ENCODE peak calls at places on chromosomes 2 and 18, in eight cellular contexts. V is NB4; P is A673; U is heart left ventricle; W is activated CD8-positive, alpha-beta T cell treated with anti-CD3 and anti-CD28 coated beads for 36 hours; M is omental fat pad; F is tibial nerve; J is GM10248. Q is an unnamed sample.

GRCh38 chr2:128523490-128523889 is 204.8 kb upstream of the HS6ST1 start:
- DNase-seq in V (no peak), P (no peak), U (no peak), W (no peak), M (no peak), F (no peak), J (no peak), Q (no peak)

GRCh38 chr18:27717250-27717649 is 459.7 kb downstream of the CDH2 start:
- DNase-seq in V (no peak), P (no peak), U (no peak), W (no peak), M (no peak), F (no peak), J (no peak), Q (no peak)

GRCh38 chr2:104790100-104790811 is 63.7 kb upstream of the POU3F3 start:
- DNase-seq in V (no peak), P (no peak), U (no peak), W (no peak), M (no peak), F (no peak), J (no peak), Q (no peak)

GRCh38 chr2:15038373-15039364 is 406.2 kb downstream of the LRATD1 start:
- DNase-seq in V (no peak), P (peak), U (no peak), W (peak), M (no peak), F (no peak), J (no peak), Q (no peak)

GRCh38 chr2:9832586-9832985 is 10.7 kb upstream of the TAF1B start:
- DNase-seq in V (no peak), P (no peak), U (no peak), W (no peak), M (no peak), F (no peak), J (no peak), Q (no peak)

GRCh38 chr2:224381913-224382647 is 19.8 kb downstream of the FAM124B start:
- DNase-seq in V (no peak), P (no peak), U (no peak), W (no peak), M (no peak), F (no peak), J (no peak), Q (no peak)

GRCh38 chr18:57427429-57428181 is 7.6 kb upstream of the ONECUT2 start:
- DNase-seq in V (no peak), P (no peak), U (no peak), W (peak), M (no peak), F (no peak), J (peak), Q (no peak)

GRCh38 chr2:71703981-71704545 is 250.7 kb downstream of the DYSF start:
- DNase-seq in V (no peak), P (no peak), U (peak), W (no peak), M (no peak), F (no peak), J (no peak), Q (peak)

GRCh38 chr2:60867007-60867406 is 14.4 kb upstream of the REL start:
- DNase-seq in V (no peak), P (no peak), U (no peak), W (no peak), M (no peak), F (no peak), J (no peak), Q (no peak)

GRCh38 chr2:236882931-236883330 is 202.8 kb upstream of the COPS8 start:
- DNase-seq in V (no peak), P (no peak), U (no peak), W (no peak), M (no peak), F (no peak), J (no peak), Q (no peak)

GRCh38 chr2:212712991-212713390 is 174.4 kb upstream of the ERBB4 start:
- DNase-seq in V (no peak), P (no peak), U (no peak), W (no peak), M (no peak), F (no peak), J (no peak), Q (no peak)

GRCh38 chr2:230913812-230914211 is 11.2 kb downstream of the GPR55 start:
- DNase-seq in V (peak), P (no peak), U (no peak), W (peak), M (no peak), F (no peak), J (no peak), Q (no peak)

GRCh38 chr2:85539361-85540130 is 578 bp downstream of the MAT2A start:
- DNase-seq in V (peak), P (peak), U (peak), W (peak), M (peak), F (peak), J (peak), Q (no peak)

GRCh38 chr18:11150271-11150615 is 874 bp upstream of the PIEZO2 start:
- DNase-seq in V (no peak), P (peak), U (no peak), W (no peak), M (no peak), F (no peak), J (no peak), Q (no peak)

GRCh38 chr2:160053946-160054345 is 8.5 kb downstream of the PLA2R1 start:
- DNase-seq in V (no peak), P (no peak), U (no peak), W (no peak), M (no peak), F (no peak), J (no peak), Q (no peak)

GRCh38 chr18:62790836-62791772 is 75.8 kb downstream of the PHLPP1 start:
- DNase-seq in V (no peak), P (no peak), U (no peak), W (no peak), M (no peak), F (no peak), J (no peak), Q (no peak)

GRCh38 chr2:23449831-23450331 is 64.9 kb downstream of the KLHL29 start:
- DNase-seq in V (no peak), P (no peak), U (no peak), W (no peak), M (no peak), F (no peak), J (no peak), Q (no peak)

GRCh38 chr2:28544069-28544346 is 48.1 kb downstream of the PLB1 start:
- DNase-seq in V (no peak), P (no peak), U (no peak), W (no peak), M (no peak), F (no peak), J (no peak), Q (no peak)

GRCh38 chr2:181129654-181130053 is 149.2 kb downstream of the UBE2E3 start:
- DNase-seq in V (no peak), P (no peak), U (no peak), W (no peak), M (no peak), F (no peak), J (no peak), Q (no peak)

GRCh38 chr18:8045890-8046289 is 478.8 kb downstream of the PTPRM start:
- DNase-seq in V (no peak), P (no peak), U (no peak), W (peak), M (no peak), F (no peak), J (no peak), Q (no peak)

GRCh38 chr2:38716185-38716584 is 35.0 kb downstream of the SRSF7 start:
- DNase-seq in V (peak), P (no peak), U (no peak), W (no peak), M (no peak), F (no peak), J (no peak), Q (no peak)

GRCh38 chr18:28208712-28209265 is 31.9 kb upstream of the CDH2 start:
- DNase-seq in V (no peak), P (no peak), U (no peak), W (peak), M (no peak), F (no peak), J (no peak), Q (no peak)

GRCh38 chr2:134375935-134376334 is 122.1 kb downstream of the MGAT5 start:
- DNase-seq in V (no peak), P (peak), U (no peak), W (no peak), M (no peak), F (peak), J (no peak), Q (no peak)

GRCh38 chr2:8319219-8319618 is 362.6 kb upstream of the ID2 start:
- DNase-seq in V (no peak), P (no peak), U (no peak), W (no peak), M (no peak), F (no peak), J (no peak), Q (no peak)

GRCh38 chr2:141528990-141529389 is 601.8 kb downstream of the LRP1B start:
- DNase-seq in V (no peak), P (no peak), U (no peak), W (no peak), M (no peak), F (no peak), J (no peak), Q (no peak)

GRCh38 chr18:62634991-62635630 is 80.2 kb upstream of the PHLPP1 start:
- DNase-seq in V (no peak), P (no peak), U (no peak), W (no peak), M (no peak), F (no peak), J (no peak), Q (no peak)

GRCh38 chr2:128628206-128628605 is 309.5 kb upstream of the HS6ST1 start:
- DNase-seq in V (no peak), P (no peak), U (peak), W (no peak), M (no peak), F (no peak), J (no peak), Q (peak)

GRCh38 chr2:196551014-196551413 is 88.5 kb upstream of the CCDC150 start:
- DNase-seq in V (no peak), P (no peak), U (no peak), W (no peak), M (no peak), F (no peak), J (no peak), Q (no peak)

GRCh38 chr2:205198130-205198505 is 484.2 kb upstream of the NRP2 start:
- DNase-seq in V (no peak), P (peak), U (no peak), W (no peak), M (no peak), F (no peak), J (no peak), Q (no peak)

GRCh38 chr18:26703170-26703933 is 155.0 kb upstream of the KCTD1 start:
- DNase-seq in V (peak), P (no peak), U (no peak), W (no peak), M (no peak), F (no peak), J (no peak), Q (no peak)

GRCh38 chr2:23460983-23461382 is 76.0 kb downstream of the KLHL29 start:
- DNase-seq in V (no peak), P (no peak), U (no peak), W (no peak), M (no peak), F (no peak), J (no peak), Q (no peak)

GRCh38 chr18:10321987-10322386 is 132.4 kb upstream of the APCDD1 start:
- DNase-seq in V (no peak), P (no peak), U (no peak), W (no peak), M (no peak), F (no peak), J (no peak), Q (no peak)

GRCh38 chr2:227335713-227336112 is 10.7 kb downstream of the MFF start:
- DNase-seq in V (no peak), P (no peak), U (no peak), W (no peak), M (no peak), F (no peak), J (no peak), Q (no peak)

GRCh38 chr2:202608142-202608852 is 26.5 kb upstream of the FAM117B start:
- DNase-seq in V (peak), P (no peak), U (no peak), W (no peak), M (no peak), F (no peak), J (no peak), Q (no peak)

GRCh38 chr2:667332-668000 is 9.7 kb downstream of the TMEM18 start:
- DNase-seq in V (peak), P (peak), U (no peak), W (peak), M (no peak), F (no peak), J (no peak), Q (no peak)

GRCh38 chr2:128172191-128172590 is 81.2 kb downstream of the UGGT1 start:
- DNase-seq in V (peak), P (no peak), U (no peak), W (no peak), M (no peak), F (no peak), J (no peak), Q (no peak)

GRCh38 chr2:12501469-12502147 is 215.1 kb upstream of the TRIB2 start:
- DNase-seq in V (peak), P (peak), U (peak), W (peak), M (no peak), F (no peak), J (peak), Q (no peak)

GRCh38 chr2:42792583-42793313 is at the start of gene HAAO:
- DNase-seq in V (no peak), P (peak), U (peak), W (no peak), M (no peak), F (peak), J (peak), Q (no peak)
- TF ChIP-seq CTCF in V (no peak), P (no peak), U (peak), W (no peak), M (no peak), F (peak), J (peak), Q (peak)

GRCh38 chr2:120110062-120110362 is 97.1 kb downstream of the EPB41L5 start:
- DNase-seq in V (no peak), P (no peak), U (no peak), W (no peak), M (no peak), F (no peak), J (no peak), Q (no peak)

GRCh38 chr2:120110507-120110906 is 97.6 kb downstream of the EPB41L5 start:
- DNase-seq in V (peak), P (no peak), U (no peak), W (no peak), M (no peak), F (no peak), J (no peak), Q (no peak)

GRCh38 chr2:120108749-120109148 is 95.9 kb downstream of the EPB41L5 start:
- DNase-seq in V (no peak), P (no peak), U (no peak), W (no peak), M (no peak), F (no peak), J (no peak), Q (no peak)

GRCh38 chr2:120108049-120108448 is 95.2 kb downstream of the EPB41L5 start:
- DNase-seq in V (no peak), P (no peak), U (no peak), W (no peak), M (no peak), F (no peak), J (no peak), Q (no peak)

GRCh38 chr2:120109186-120110061 is 96.5 kb downstream of the EPB41L5 start:
- DNase-seq in V (peak), P (peak), U (no peak), W (no peak), M (no peak), F (no peak), J (peak), Q (no peak)
- TF ChIP-seq CTCF in V (peak), P (peak), U (peak), W (peak), M (no peak), F (peak), J (peak), Q (peak)

DNA sequence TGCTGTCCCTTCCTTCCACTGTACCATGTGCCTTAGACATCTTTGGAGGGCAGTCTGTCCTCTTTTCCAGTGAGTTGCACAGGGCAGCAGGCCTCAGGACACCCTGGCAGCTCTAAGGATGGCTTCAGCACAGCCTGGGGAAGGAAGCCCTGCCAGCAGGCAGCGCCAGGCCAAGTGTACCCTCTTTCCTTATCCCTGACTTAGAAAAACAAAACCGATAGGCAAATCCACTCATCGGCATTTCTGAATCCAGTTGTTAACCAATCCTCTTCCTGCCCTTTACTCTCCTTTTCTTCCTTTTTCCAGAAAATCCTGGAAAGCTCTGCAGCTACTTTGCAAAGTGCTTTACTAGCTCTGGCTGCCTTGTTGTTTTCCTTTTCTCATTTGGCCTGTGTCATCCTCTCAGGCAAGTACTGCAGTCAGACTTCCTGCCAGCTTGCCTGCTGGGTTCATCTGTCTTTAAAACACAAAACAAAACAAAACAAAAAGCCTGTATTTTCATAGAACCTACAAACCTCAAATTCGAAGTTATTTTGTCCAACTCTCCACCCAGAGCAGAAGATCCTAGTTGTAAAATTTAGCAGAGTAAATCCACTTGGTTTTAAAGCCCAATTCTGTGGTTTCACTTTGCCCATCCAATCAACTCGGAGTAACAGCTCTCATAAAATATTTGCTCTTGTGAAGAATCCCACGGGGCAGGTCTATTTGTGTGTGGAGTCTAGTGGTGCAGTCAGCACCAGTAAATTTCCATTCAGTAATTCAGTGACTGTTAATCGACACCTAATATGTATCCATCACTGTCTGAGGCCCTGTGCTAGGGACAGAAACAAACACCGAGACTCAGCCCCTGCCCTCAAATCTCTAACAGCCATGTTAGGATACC is 45.2 kb downstream of the PCBP1 start:
- DNase-seq in V (peak), P (peak), U (peak), W (peak), M (no peak), F (no peak), J (peak), Q (no peak)
- TF ChIP-seq CTCF in V (no peak), P (no peak), U (no peak), W (no peak), M (no peak), F (no peak), J (no peak), Q (peak)

GRCh38 chr2:79982445-79982844 is 322.1 kb downstream of the LRRTM1 start:
- DNase-seq in V (peak), P (peak), U (no peak), W (peak), M (no peak), F (no peak), J (no peak), Q (no peak)
- TF ChIP-seq CTCF in V (peak), P (peak), U (no peak), W (peak), M (no peak), F (no peak), J (peak), Q (peak)

DNA sequence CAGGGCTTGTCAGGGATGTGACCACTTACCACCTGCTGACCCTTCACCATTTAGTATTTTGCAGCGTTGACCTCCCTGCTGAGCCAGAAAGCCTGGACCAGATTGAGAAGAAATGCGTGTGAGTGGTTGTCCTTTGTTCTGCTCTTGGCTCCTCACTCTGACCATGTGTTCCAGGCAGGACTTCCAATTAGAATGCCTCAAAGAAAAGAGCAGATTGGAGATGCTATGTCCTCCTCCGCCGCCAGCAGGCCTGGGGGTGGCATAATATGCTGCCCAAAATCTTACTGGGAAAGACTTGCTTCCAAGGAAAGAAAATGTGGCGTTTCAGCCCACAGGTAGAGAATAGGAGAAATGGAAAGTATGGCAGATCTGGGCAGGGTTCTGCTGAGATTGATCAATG is 894.2 kb downstream of the SLC4A3 start:
- DNase-seq in V (no peak), P (no peak), U (no peak), W (no peak), M (no peak), F (no peak), J (no peak), Q (no peak)
- TF ChIP-seq CTCF in V (no peak), P (no peak), U (no peak), W (no peak), M (no peak), F (no peak), J (no peak), Q (no peak)

GRCh38 chr2:190415251-190415650 is 7.1 kb downstream of the MFSD6 start:
- DNase-seq in V (no peak), P (no peak), U (no peak), W (no peak), M (no peak), F (no peak), J (no peak), Q (no peak)

GRCh38 chr2:190413421-190413820 is 5.3 kb downstream of the MFSD6 start:
- DNase-seq in V (no peak), P (no peak), U (no peak), W (no peak), M (no peak), F (no peak), J (no peak), Q (no peak)

GRCh38 chr2:190418717-190419116 is 10.6 kb downstream of the MFSD6 start:
- DNase-seq in V (no peak), P (no peak), U (no peak), W (no peak), M (no peak), F (no peak), J (no peak), Q (no peak)

GRCh38 chr2:190417045-190417842 is 9.1 kb downstream of the MFSD6 start:
- DNase-seq in V (no peak), P (no peak), U (no peak), W (no peak), M (no peak), F (no peak), J (no peak), Q (no peak)

DNA sequence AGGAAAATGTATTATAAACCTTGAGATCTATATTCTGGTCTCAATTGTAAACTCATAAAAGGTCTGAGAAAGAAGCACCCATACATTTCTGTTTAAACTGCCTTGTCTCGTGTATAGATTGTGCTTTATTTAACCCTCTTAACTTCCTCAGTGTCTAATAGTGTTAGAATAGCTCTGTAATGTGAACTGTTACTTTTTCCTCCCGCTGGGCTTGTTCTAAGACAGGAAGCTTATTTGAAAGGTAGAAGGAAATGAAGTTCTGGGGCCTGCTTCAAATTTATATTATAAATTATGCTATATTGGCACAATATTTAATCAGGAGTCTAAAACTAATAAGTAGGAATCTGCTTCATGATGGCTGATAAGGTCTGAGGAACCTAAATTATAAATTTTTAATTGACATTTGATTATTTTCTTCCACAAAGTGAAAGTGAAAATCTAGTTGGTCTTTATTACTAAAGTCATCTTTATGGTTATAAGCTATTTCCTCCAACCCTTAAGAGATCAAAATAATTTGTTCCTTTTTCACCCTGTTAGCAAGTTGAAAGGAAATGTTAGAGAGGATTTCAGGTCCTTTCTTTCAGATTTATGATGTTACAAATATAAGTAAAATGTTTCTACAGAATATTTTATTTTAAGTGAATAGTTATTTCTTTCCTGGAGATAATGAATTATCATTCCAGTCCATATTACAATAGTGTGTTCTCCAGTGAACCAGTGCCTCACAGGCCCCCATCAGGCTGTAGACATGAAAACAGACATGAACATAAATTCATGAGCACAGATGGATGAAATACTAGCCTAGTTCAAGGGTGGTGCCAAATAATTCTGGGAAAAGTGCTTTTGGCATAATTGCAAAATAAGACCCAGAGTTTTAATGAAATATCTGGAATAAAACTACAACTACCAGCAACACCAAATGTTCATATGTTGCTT is 7.9 kb downstream of the MFSD6 start:
- DNase-seq in V (no peak), P (peak), U (no peak), W (no peak), M (no peak), F (no peak), J (no peak), Q (no peak)
- TF ChIP-seq CTCF in V (no peak), P (no peak), U (no peak), W (no peak), M (no peak), F (no peak), J (no peak), Q (no peak)